ENCODE peak calls at places on chromosomes 6 and 20, in ten cellular contexts. C, I, G, Z, F, V, B, R, U and Y are unnamed samples.

GRCh38 chr6:7196019-7196402 is 88.2 kb downstream of the RREB1 start:
- DNase-seq in C (no peak), I (no peak), G (peak), Z (no peak), F (peak), V (no peak), B (no peak), R (no peak), U (no peak), Y (no peak)

GRCh38 chr20:11902264-11902663 is 15.4 kb upstream of the BTBD3 start:
- DNase-seq in C (no peak), I (no peak), G (peak), Z (peak), F (no peak), V (peak), B (no peak), R (no peak), U (no peak), Y (no peak)

GRCh38 chr20:37941332-37941731 is 38.4 kb downstream of the VSTM2L start:
- DNase-seq in C (peak), I (no peak), G (no peak), Z (no peak), F (no peak), V (peak), B (no peak), R (no peak), U (no peak), Y (peak)

GRCh38 chr20:61886721-61887658 is 178.7 kb downstream of the TAF4 start:
- DNase-seq in C (peak), I (no peak), G (peak), Z (peak), F (peak), V (peak), B (peak), R (peak), U (peak), Y (peak)

GRCh38 chr6:43009124-43009523 is 4.6 kb downstream of the MEA1 start:
- DNase-seq in C (peak), I (no peak), G (peak), Z (peak), F (peak), V (peak), B (no peak), R (no peak), U (no peak), Y (peak)

GRCh38 chr20:54891907-54892306 is 416.5 kb downstream of the DOK5 start:
- DNase-seq in C (no peak), I (no peak), G (no peak), Z (no peak), F (no peak), V (no peak), B (no peak), R (no peak), U (no peak), Y (no peak)

GRCh38 chr6:2852514-2852855 is 10.8 kb upstream of the SERPINB1 start:
- DNase-seq in C (no peak), I (no peak), G (no peak), Z (no peak), F (no peak), V (no peak), B (no peak), R (no peak), U (no peak), Y (no peak)

GRCh38 chr20:56628015-56628872 is 862 bp upstream of the TFAP2C start:
- DNase-seq in C (peak), I (no peak), G (peak), Z (no peak), F (no peak), V (peak), B (no peak), R (no peak), U (no peak), Y (peak)

GRCh38 chr20:48359692-48360337 is 468.0 kb downstream of the PREX1 start:
- DNase-seq in C (no peak), I (no peak), G (no peak), Z (no peak), F (no peak), V (no peak), B (no peak), R (no peak), U (no peak), Y (peak)

DNA sequence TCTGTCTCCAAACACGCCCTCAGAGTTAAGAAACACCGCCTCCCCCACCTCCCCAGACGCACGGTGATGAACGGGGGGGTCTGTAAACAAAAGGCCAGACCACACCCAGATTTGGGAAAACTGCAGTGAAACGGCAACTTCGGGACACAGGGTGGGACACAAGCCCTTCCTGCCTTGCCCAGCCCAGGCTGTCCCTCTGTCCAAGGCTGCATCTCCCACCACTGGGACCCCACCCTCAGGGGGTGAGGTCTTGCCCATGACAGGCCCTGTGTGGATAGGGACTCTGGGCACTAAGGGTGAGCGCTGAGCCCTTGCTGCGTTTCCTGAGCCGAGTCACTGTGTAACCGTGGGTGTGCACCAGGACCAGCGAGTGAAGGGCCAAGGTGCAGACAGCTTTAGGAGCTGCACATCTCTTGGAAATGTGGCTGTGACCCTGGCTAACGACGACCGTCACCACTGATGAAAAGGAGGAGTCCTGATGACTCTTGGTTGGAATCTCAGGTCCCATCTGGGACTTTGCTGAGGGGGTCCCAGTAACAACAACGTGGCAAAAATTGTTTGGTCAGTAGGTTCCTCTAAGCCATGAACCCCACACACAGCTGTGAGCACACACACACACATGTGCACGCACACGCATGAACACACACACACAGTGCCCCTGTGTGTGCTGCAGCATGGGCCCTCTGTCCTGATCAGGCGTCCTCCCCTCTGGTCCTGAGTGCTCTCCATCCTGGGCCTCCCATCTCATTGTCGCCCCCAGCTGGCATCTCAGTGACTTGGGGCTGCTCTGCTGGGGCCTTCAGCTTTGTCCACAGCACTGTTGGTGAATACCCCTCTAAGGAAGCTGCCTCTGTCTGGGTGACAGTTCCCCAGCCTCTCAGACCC is 100.6 kb downstream of the RAMACL start:
- DNase-seq in C (no peak), I (no peak), G (no peak), Z (no peak), F (no peak), V (no peak), B (no peak), R (no peak), U (no peak), Y (no peak)
- H3K4me3 ChIP-seq in C (no peak), I (no peak), G (no peak), Z (no peak), F (no peak), V (no peak), B (no peak), R (no peak), U (no peak), Y (no peak)

GRCh38 chr6:98136333-98136732 is 698.0 kb upstream of the POU3F2 start:
- DNase-seq in C (peak), I (no peak), G (no peak), Z (no peak), F (no peak), V (no peak), B (no peak), R (no peak), U (no peak), Y (no peak)
- H3K4me3 ChIP-seq in C (peak), I (no peak), G (no peak), Z (no peak), F (no peak), V (no peak), B (no peak), R (no peak), U (no peak), Y (no peak)

GRCh38 chr6:159800141-159800865 is at the start of gene PNLDC1:
- DNase-seq in C (no peak), I (no peak), G (no peak), Z (no peak), F (no peak), V (no peak), B (no peak), R (no peak), U (no peak), Y (no peak)
- H3K4me3 ChIP-seq in C (no peak), I (no peak), G (no peak), Z (no peak), F (no peak), V (no peak), B (no peak), R (no peak), U (no peak), Y (no peak)

GRCh38 chr6:5998741-5999687 is 7.7 kb downstream of the NRN1 start:
- DNase-seq in C (peak), I (no peak), G (no peak), Z (no peak), F (no peak), V (no peak), B (no peak), R (no peak), U (no peak), Y (no peak)
- H3K4me3 ChIP-seq in C (peak), I (peak), G (no peak), Z (peak), F (no peak), V (peak), B (no peak), R (peak), U (no peak), Y (no peak)

GRCh38 chr20:35304956-35305355 is 12.7 kb upstream of the FAM83C start:
- DNase-seq in C (no peak), I (no peak), G (no peak), Z (no peak), F (no peak), V (no peak), B (no peak), R (no peak), U (no peak), Y (no peak)

GRCh38 chr20:35306931-35307517 is 14.8 kb upstream of the FAM83C start:
- DNase-seq in C (peak), I (peak), G (peak), Z (peak), F (peak), V (peak), B (no peak), R (no peak), U (peak), Y (peak)

GRCh38 chr20:35311409-35311808 is 19.2 kb upstream of the FAM83C start:
- DNase-seq in C (no peak), I (no peak), G (no peak), Z (no peak), F (peak), V (peak), B (no peak), R (no peak), U (peak), Y (no peak)

GRCh38 chr20:35305682-35306556 is 13.7 kb upstream of the FAM83C start:
- DNase-seq in C (no peak), I (no peak), G (peak), Z (peak), F (peak), V (peak), B (no peak), R (no peak), U (peak), Y (peak)

DNA sequence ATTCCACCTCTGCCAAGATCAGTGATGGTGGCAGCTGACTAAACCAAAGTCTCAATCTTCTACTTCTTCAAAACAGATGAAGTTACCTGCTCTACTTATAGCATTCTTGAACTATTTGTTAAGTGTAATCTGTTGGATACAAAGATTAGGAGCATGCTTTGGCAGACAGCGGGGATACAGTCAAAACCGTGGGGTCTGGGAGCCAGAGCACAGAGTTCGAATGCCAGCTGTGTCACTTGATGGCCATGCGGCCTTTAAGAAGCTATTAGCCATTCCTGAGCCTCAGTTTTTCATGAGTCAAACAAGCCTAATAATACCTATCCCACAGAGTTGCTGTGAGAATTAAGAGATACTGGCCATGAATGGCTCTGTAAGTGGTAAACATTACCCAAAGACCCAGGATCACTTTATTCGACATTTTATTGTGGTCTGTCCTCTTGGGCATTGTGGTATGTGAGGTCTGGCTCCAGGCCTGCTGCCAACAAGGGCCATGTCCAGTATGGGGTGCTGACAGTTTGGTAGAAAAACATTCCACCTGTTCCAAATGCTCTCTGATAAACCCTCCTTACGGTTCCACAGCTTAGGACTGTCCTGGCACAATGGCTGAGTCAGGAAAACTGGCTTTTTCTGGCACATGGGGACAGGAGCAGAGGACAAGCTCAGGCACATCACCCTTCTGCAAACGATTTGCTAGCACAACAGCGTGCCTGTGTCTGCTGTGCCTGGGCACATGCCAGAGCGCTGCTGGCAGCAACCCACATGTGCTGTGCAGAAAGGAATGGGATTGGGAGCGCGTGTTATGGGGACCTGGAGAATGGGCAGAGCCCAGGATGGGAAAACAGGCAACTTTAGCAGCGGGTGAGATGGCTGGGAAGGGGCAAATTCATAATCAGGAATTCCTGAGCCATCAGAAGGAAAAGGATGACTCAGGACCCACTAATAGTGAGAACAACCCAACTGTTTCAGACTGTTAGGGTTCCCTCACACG is 15.7 kb upstream of the FAM83C start:
- DNase-seq in C (no peak), I (peak), G (peak), Z (peak), F (peak), V (peak), B (no peak), R (no peak), U (no peak), Y (no peak)
- H3K4me3 ChIP-seq in C (no peak), I (no peak), G (no peak), Z (no peak), F (no peak), V (no peak), B (no peak), R (no peak), U (no peak), Y (no peak)

GRCh38 chr6:1393641-1394283 is 4.4 kb downstream of the FOXF2 start:
- DNase-seq in C (peak), I (no peak), G (no peak), Z (peak), F (no peak), V (no peak), B (no peak), R (no peak), U (no peak), Y (no peak)

GRCh38 chr6:1390071-1390804 is 862 bp downstream of the FOXF2 start:
- DNase-seq in C (peak), I (no peak), G (peak), Z (peak), F (peak), V (peak), B (no peak), R (no peak), U (no peak), Y (no peak)

GRCh38 chr6:1390805-1391511 is 1.6 kb downstream of the FOXF2 start:
- DNase-seq in C (peak), I (no peak), G (peak), Z (peak), F (peak), V (no peak), B (no peak), R (no peak), U (no peak), Y (no peak)

GRCh38 chr6:1392813-1393640 is 3.7 kb downstream of the FOXF2 start:
- DNase-seq in C (peak), I (no peak), G (no peak), Z (peak), F (no peak), V (no peak), B (no peak), R (no peak), U (no peak), Y (no peak)

GRCh38 chr6:1391692-1392309 is 2.4 kb downstream of the FOXF2 start:
- DNase-seq in C (peak), I (no peak), G (peak), Z (no peak), F (peak), V (no peak), B (no peak), R (no peak), U (no peak), Y (no peak)
- H3K4me3 ChIP-seq in C (no peak), I (no peak), G (peak), Z (peak), F (peak), V (peak), B (no peak), R (peak), U (no peak), Y (no peak)

DNA sequence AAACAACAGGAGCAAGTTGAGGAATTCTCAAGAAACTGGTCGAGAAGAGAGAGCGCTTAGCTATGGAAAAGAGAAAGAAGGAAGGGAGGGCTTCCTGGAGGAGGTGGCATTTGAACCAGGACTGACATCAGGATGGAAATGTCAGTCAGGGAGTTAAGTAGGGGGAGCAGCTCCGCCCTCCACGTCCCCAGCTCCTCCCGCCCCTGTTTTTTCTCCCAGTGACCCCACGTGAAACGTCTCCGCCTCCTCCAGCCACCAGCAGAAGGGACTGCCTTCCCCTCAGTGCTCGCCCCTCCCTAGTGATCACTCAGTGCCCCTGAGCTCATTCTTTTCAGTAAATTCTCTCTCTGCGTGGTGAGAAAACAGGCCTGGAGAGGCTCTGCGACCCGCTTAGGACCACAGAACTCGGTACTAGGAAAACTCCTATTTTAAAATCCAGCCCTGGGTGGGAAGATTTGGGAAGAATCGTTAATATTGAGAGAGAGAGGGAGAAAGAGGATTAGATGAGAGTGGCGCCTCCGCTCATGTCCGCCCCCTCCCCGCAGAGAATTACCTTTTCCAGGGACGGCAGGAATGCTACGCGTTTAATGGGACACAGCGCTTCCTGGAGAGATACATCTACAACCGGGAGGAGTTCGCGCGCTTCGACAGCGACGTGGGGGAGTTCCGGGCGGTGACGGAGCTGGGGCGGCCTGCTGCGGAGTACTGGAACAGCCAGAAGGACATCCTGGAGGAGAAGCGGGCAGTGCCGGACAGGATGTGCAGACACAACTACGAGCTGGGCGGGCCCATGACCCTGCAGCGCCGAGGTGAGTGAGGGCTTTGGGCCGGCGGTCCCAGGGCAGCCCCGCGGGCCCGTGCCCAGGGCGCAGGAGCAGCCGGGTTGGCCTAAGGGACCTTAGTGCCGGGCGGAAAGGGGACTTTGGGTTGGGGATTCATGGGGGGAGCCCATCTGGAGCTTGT is 4.6 kb downstream of the HLA-DPB1 start:
- DNase-seq in C (peak), I (peak), G (peak), Z (peak), F (peak), V (no peak), B (no peak), R (peak), U (no peak), Y (no peak)
- H3K4me3 ChIP-seq in C (peak), I (peak), G (peak), Z (peak), F (peak), V (no peak), B (no peak), R (peak), U (no peak), Y (no peak)

GRCh38 chr6:52554684-52555280 is 22.1 kb downstream of the TRAM2 start:
- DNase-seq in C (no peak), I (no peak), G (no peak), Z (no peak), F (no peak), V (no peak), B (no peak), R (no peak), U (no peak), Y (no peak)

GRCh38 chr6:52555531-52556228 is 21.2 kb downstream of the TRAM2 start:
- DNase-seq in C (no peak), I (no peak), G (peak), Z (no peak), F (no peak), V (no peak), B (no peak), R (no peak), U (no peak), Y (no peak)

GRCh38 chr6:52557389-52558265 is 19.2 kb downstream of the TRAM2 start:
- DNase-seq in C (peak), I (no peak), G (no peak), Z (peak), F (peak), V (no peak), B (no peak), R (no peak), U (no peak), Y (no peak)

GRCh38 chr6:52560462-52560861 is 16.4 kb downstream of the TRAM2 start:
- DNase-seq in C (no peak), I (no peak), G (peak), Z (no peak), F (no peak), V (no peak), B (no peak), R (no peak), U (no peak), Y (no peak)

GRCh38 chr6:52558266-52559000 is 18.4 kb downstream of the TRAM2 start:
- DNase-seq in C (no peak), I (no peak), G (no peak), Z (peak), F (peak), V (no peak), B (no peak), R (no peak), U (no peak), Y (no peak)
- H3K4me3 ChIP-seq in C (no peak), I (no peak), G (no peak), Z (no peak), F (no peak), V (no peak), B (no peak), R (no peak), U (no peak), Y (no peak)